ENCODE peak calls at places on chromosomes 11 and 22, in four cellular contexts. Y is CD8-positive, alpha-beta memory T cell; W is CD4-positive, CD25-positive, alpha-beta regulatory T cell; K is A549. S is an unnamed sample.

GRCh38 chr11:124482362-124483147 is 37.1 kb upstream of the OR8B8 start:
- DNase-seq in Y (no peak), W (no peak), K (no peak), S (no peak)

GRCh38 chr22:28142361-28142801 is 223.3 kb upstream of the PITPNB start:
- DNase-seq in Y (no peak), W (no peak), K (no peak), S (peak; percentile 99)

GRCh38 chr11:124748481-124749338 is 3.3 kb downstream of the VSIG2 start:
- DNase-seq in Y (no peak), W (no peak), K (no peak), S (no peak)

GRCh38 chr11:88680806-88681205 is 343.3 kb upstream of the CTSC start:
- DNase-seq in Y (no peak), W (no peak), K (no peak), S (no peak)

GRCh38 chr11:289706-290620 is 1.0 kb downstream of the PGGHG start:
- DNase-seq in Y (no peak), W (no peak), K (no peak), S (no peak)

GRCh38 chr11:1118755-1119275 is 38.9 kb upstream of the MUC5AC start:
- DNase-seq in Y (no peak), W (no peak), K (no peak), S (no peak)

GRCh38 chr11:85941380-85941973 is 86.3 kb downstream of the CCDC83 start:
- DNase-seq in Y (no peak), W (no peak), K (peak; percentile 47), S (peak; percentile 70)

GRCh38 chr11:1450958-1451710 is 35.4 kb downstream of the MOB2 start:
- DNase-seq in Y (no peak), W (no peak), K (no peak), S (no peak)

GRCh38 chr11:10618490-10618889 is 50.0 kb upstream of the LYVE1 start:
- DNase-seq in Y (no peak), W (no peak), K (no peak), S (no peak)

GRCh38 chr11:120660024-120660565 is 148.5 kb downstream of the GRIK4 start:
- DNase-seq in Y (no peak), W (no peak), K (peak; percentile 44), S (peak; percentile 81)

GRCh38 chr11:9577032-9577431 is 3.6 kb downstream of the WEE1 start:
- DNase-seq in Y (no peak), W (no peak), K (no peak), S (no peak)

GRCh38 chr22:44622685-44623084 is 79.3 kb upstream of the PRR5 start:
- DNase-seq in Y (no peak), W (no peak), K (no peak), S (no peak)

GRCh38 chr11:95245038-95245437 is 14.0 kb upstream of the SESN3 start:
- DNase-seq in Y (no peak), W (no peak), K (no peak), S (peak; percentile 93)

GRCh38 chr11:27913650-27914049 is 194.3 kb downstream of the KIF18A start:
- DNase-seq in Y (no peak), W (no peak), K (no peak), S (no peak)

GRCh38 chr22:48979482-48979881 is 848.2 kb downstream of the BRD1 start:
- DNase-seq in Y (no peak), W (no peak), K (peak; percentile 7), S (no peak)

GRCh38 chr11:134527382-134528243 is 115.6 kb upstream of the B3GAT1 start:
- DNase-seq in Y (no peak), W (no peak), K (no peak), S (no peak)

GRCh38 chr11:130178441-130178971 is 18.9 kb downstream of the ST14 start:
- DNase-seq in Y (no peak), W (no peak), K (no peak), S (no peak)

GRCh38 chr11:70185348-70186055 is 17.6 kb upstream of the FADD start:
- DNase-seq in Y (no peak), W (no peak), K (no peak), S (no peak)

GRCh38 chr11:61549177-61549576 is 31.7 kb downstream of the SYT7 start:
- DNase-seq in Y (no peak), W (no peak), K (no peak), S (no peak)

GRCh38 chr22:41197808-41198585 is 7.1 kb upstream of the L3MBTL2 start:
- DNase-seq in Y (peak; percentile 15), W (peak; percentile 36), K (peak; percentile 47), S (peak; percentile 42)

GRCh38 chr22:19641254-19641982 is 72.9 kb upstream of the SEPTIN5 start:
- DNase-seq in Y (no peak), W (no peak), K (peak; percentile 36), S (no peak)

GRCh38 chr11:16778876-16779275 is 40.4 kb downstream of the C11orf58 start:
- DNase-seq in Y (no peak), W (no peak), K (no peak), S (no peak)

GRCh38 chr22:28379075-28379806 is 300.4 kb downstream of the TTC28 start:
- DNase-seq in Y (no peak), W (no peak), K (no peak), S (no peak)

GRCh38 chr11:834371-835316 is 1.9 kb downstream of the CD151 start:
- DNase-seq in Y (no peak), W (no peak), K (peak; percentile 81), S (no peak)

GRCh38 chr11:80632691-80633090 is 1191.9 kb upstream of the TENM4 start:
- DNase-seq in Y (no peak), W (no peak), K (no peak), S (no peak)

GRCh38 chr11:43580735-43581369 is 99.7 kb upstream of the HSD17B12 start:
- DNase-seq in Y (no peak), W (no peak), K (no peak), S (no peak)

GRCh38 chr22:41411021-41411851 is 29.5 kb downstream of the TEF start:
- DNase-seq in Y (no peak), W (no peak), K (no peak), S (no peak)

GRCh38 chr11:11252403-11252802 is 100.6 kb downstream of the CSNK2A3 start:
- DNase-seq in Y (no peak), W (no peak), K (no peak), S (no peak)

GRCh38 chr11:46119352-46120216 is 1.7 kb downstream of the PHF21A start:
- DNase-seq in Y (peak; percentile 48), W (peak; percentile 53), K (no peak), S (peak; percentile 68)

DNA sequence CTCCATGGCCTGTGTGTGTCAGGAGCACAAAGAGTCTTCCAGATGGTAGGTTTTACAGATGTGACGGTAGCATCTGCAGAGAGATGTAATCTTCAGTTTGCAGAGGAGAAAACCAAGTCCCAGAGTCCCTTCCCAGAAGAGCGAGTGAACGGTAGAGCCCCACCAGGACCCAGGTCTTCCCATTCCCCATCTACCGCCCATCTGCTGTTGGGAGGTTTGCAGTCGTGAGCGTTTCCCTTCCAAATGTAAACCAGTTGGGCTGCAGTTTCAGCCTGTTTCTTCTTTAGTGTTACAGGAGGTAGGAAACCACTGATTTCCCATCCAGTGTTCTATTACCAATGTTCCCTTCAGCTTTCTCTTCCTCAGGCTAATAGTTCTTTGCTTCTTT is 24.0 kb downstream of the PANX1 start:
- DNase-seq in Y (no peak), W (no peak), K (no peak), S (no peak)
- H3K4me3 ChIP-seq in Y (no peak overlapping the region), W (no peak overlapping the region), K (no peak overlapping the region), S (no peak overlapping the region)

DNA sequence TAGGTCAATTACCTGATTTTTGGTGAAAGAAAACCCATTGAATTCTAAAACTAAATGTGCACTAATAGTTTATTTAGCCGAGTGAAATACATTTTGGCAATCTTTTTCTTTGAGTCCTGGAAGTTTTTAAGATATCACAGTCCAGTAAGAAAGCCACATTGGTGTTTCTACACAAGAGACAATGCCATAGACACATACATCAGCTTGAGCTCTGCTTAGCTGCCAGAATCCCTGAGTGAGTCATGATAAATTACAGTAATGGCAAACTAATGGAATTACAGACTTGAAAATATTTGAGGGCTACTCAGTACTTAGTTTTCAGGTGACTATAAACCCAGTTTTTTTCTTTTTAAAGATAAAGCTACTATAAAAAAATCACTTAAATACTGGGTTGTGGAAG is 155.4 kb downstream of the OR4C45 start:
- DNase-seq in Y (no peak), W (no peak), K (no peak), S (no peak)
- H3K9me3 ChIP-seq in Y (no peaks in the 10 kb centered on the region), W (no peaks in the 10 kb centered on the region), K (no peaks in the 10 kb centered on the region), S (no peaks in the 10 kb centered on the region)

GRCh38 chr11:118632577-118633318 is 25.3 kb downstream of the PHLDB1 start:
- DNase-seq in Y (no peak), W (no peak), K (no peak), S (no peak)

GRCh38 chr11:118635237-118635591 is 27.8 kb downstream of the PHLDB1 start:
- DNase-seq in Y (no peak), W (no peak), K (no peak), S (no peak)

GRCh38 chr11:118634435-118635236 is 27.2 kb downstream of the PHLDB1 start:
- DNase-seq in Y (no peak), W (no peak), K (no peak), S (no peak)

GRCh38 chr11:118633319-118633690 is 25.9 kb downstream of the PHLDB1 start:
- DNase-seq in Y (no peak), W (no peak), K (no peak), S (no peak)

DNA sequence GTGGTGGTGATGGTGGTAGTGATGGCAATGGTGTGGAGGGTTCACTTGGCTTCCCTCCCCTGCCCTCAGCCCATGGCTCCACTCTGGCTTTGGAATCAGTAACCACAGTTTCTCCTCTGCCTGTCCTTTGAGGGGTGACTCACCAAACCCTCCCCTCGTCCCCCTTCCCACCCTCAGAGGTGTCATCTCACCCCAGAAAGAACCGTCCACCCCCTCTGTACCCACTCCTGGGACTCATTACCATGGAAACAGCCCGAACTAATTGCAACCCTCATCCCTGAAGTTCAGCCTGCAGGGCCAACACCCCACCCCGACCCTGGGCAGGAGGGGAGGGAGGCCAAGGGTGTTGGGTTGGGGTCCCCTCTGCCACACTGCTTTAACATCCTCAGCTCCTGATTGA is 26.6 kb downstream of the PHLDB1 start:
- DNase-seq in Y (no peak), W (no peak), K (no peak), S (no peak)
- H3K4me3 ChIP-seq in Y (no peak overlapping the region), W (no peak overlapping the region), K (no peak overlapping the region), S (no peak overlapping the region)

DNA sequence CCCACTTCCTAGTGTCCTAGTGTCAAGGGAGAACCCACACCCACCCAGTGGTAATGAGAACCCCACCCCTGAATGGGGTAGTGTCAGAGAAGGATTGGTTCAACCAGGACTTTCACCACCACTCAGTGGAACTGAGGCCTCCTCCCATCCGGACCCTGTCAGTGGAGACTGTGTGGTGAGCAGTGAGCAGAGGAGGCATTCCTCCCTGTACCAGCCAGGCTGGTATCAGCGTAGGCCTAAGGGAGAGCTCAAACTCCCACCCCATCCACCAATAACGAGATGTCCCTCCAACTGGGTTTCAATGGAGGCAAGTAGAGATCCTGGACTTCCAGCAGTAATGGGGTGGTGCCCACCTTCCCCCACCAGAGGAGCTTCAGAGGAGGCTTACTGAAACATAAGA is 1171.4 kb downstream of the TBC1D22A start:
- DNase-seq in Y (no peak), W (no peak), K (no peak), S (no peak)
- H3K9me3 ChIP-seq in Y (no peaks in the 10 kb centered on the region), W (no peaks in the 10 kb centered on the region), K (no peaks in the 10 kb centered on the region), S (no peaks in the 10 kb centered on the region)